ENCODE peak calls at places on chromosomes 11 and 22, in eight cellular contexts. P is hepatocyte; W is fibroblast of lung; O is K562; M is CD8-positive, alpha-beta T cell; F is adipocyte; I is naive thymus-derived CD4-positive, alpha-beta T cell; E is iPS DF 6.9. B is an unnamed sample. For H3K4me1, the result is how much of the 10 kb centered on the place peaks cover.

GRCh38 chr11:115724709-115725108 is 220.5 kb upstream of the CADM1 start:
- DNase-seq in F (no peak), P (no peak), E (no peak), W (peak), I (no peak), O (no peak), M (no peak), B (no peak)

GRCh38 chr22:37427128-37427710 is at the start of gene ELFN2:
- DNase-seq in F (peak), I (no peak), E (no peak), W (peak), P (peak), O (no peak), M (no peak), B (peak)

GRCh38 chr11:36010010-36010740 is 66.3 kb downstream of the LDLRAD3 start:
- DNase-seq in P (no peak), W (peak), O (no peak), I (no peak), M (no peak), E (no peak), F (peak), B (no peak)

GRCh38 chr11:86278226-86278625 is 23.8 kb upstream of the HIKESHI start:
- DNase-seq in E (no peak), O (no peak), I (no peak), W (no peak), F (no peak), P (no peak), M (no peak), B (no peak)

GRCh38 chr11:59557940-59558643 is 46.8 kb downstream of the OR4D9 start:
- DNase-seq in E (no peak), P (no peak), M (no peak), F (peak), W (no peak), O (no peak), I (no peak), B (no peak)

GRCh38 chr11:11038339-11039248 is 180.7 kb upstream of the ZBED5 start:
- DNase-seq in F (no peak), W (no peak), M (no peak), I (no peak), P (no peak), E (no peak), O (no peak), B (no peak)

GRCh38 chr11:117189191-117189940 is 9.8 kb upstream of the TAGLN start:
- DNase-seq in I (no peak), W (no peak), P (no peak), E (no peak), M (no peak), F (no peak), O (no peak), B (peak)

GRCh38 chr22:29265929-29266328 is 1.9 kb downstream of the RHBDD3 start:
- DNase-seq in I (no peak), P (no peak), F (peak), M (no peak), W (no peak), O (no peak), E (no peak), B (no peak)

GRCh38 chr11:130170345-130170744 is 10.8 kb downstream of the ST14 start:
- DNase-seq in I (no peak), M (no peak), E (no peak), O (no peak), P (no peak), W (no peak), F (no peak), B (no peak)

GRCh38 chr11:8099291-8099899 is 18.4 kb downstream of the TUB start:
- DNase-seq in M (peak), P (peak), O (peak), E (no peak), I (peak), F (peak), W (peak), B (peak)

GRCh38 chr22:31488988-31489617 is 539 bp downstream of the EIF4ENIF1 start:
- DNase-seq in E (no peak), M (no peak), P (peak), W (peak), F (peak), I (no peak), O (no peak), B (peak)

GRCh38 chr11:72174299-72175070 is 17.5 kb upstream of the FOLR1 start:
- DNase-seq in W (no peak), P (peak), I (no peak), E (no peak), F (no peak), M (no peak), O (no peak), B (no peak)

GRCh38 chr11:1272531-1272930 is 36.9 kb downstream of the TOLLIP start:
- DNase-seq in P (no peak), M (peak), E (no peak), O (no peak), W (no peak), F (no peak), I (no peak), B (no peak)

GRCh38 chr11:316031-316701 is 2.3 kb downstream of the IFITM1 start:
- DNase-seq in M (peak), F (no peak), W (no peak), P (no peak), I (no peak), O (peak), E (no peak), B (no peak)

GRCh38 chr11:114319716-114320328 is 23.6 kb downstream of the NNMT start:
- DNase-seq in O (no peak), E (no peak), F (no peak), I (no peak), W (no peak), P (no peak), M (no peak), B (peak)

GRCh38 chr11:114001416-114001815 is 26.5 kb downstream of the HTR3A start:
- DNase-seq in W (no peak), I (no peak), P (peak), E (no peak), M (no peak), O (no peak), F (no peak), B (no peak)

GRCh38 chr11:17257200-17257599 is 19.3 kb upstream of the NUCB2 start:
- DNase-seq in I (no peak), M (no peak), P (peak), W (peak), E (no peak), F (peak), O (no peak), B (no peak)

GRCh38 chr11:97614571-97614970 is 1224.8 kb downstream of the JRKL start:
- DNase-seq in E (no peak), O (no peak), F (peak), P (no peak), I (no peak), M (no peak), W (peak), B (no peak)

GRCh38 chr11:110786226-110786902 is 74.1 kb upstream of the ARHGAP20 start:
- DNase-seq in I (no peak), P (no peak), F (no peak), E (no peak), O (no peak), M (no peak), W (no peak), B (no peak)

GRCh38 chr22:30265851-30266444 is 703 bp downstream of the OSM start:
- DNase-seq in M (peak), I (peak), W (no peak), E (no peak), O (peak), F (no peak), P (no peak), B (peak)

GRCh38 chr22:24894998-24895397 is 51.5 kb downstream of the LHFPL7 start:
- DNase-seq in O (no peak), I (no peak), W (peak), F (peak), P (peak), E (no peak), M (no peak), B (no peak)

GRCh38 chr11:17369094-17369493 is 17.5 kb downstream of the NCR3LG1 start:
- DNase-seq in E (no peak), O (no peak), M (no peak), F (no peak), I (no peak), W (no peak), P (no peak), B (no peak)

GRCh38 chr11:106288057-106288456 is 210.6 kb downstream of the AASDHPPT start:
- DNase-seq in I (no peak), E (no peak), W (no peak), O (no peak), F (no peak), M (no peak), P (no peak), B (no peak)

GRCh38 chr11:104372111-104372510 is 208.2 kb upstream of the PDGFD start:
- DNase-seq in I (no peak), P (no peak), O (no peak), W (peak), M (no peak), F (no peak), E (no peak), B (no peak)

GRCh38 chr11:88398372-88399140 is 61.0 kb upstream of the CTSC start:
- DNase-seq in F (peak), P (no peak), I (no peak), M (no peak), W (peak), E (no peak), O (no peak), B (no peak)

GRCh38 chr11:112752563-112752962 is 208.7 kb upstream of the NCAM1 start:
- DNase-seq in W (no peak), P (no peak), E (no peak), F (no peak), M (no peak), I (no peak), O (no peak), B (no peak)

GRCh38 chr11:86940122-86940777 is 14.9 kb downstream of the FZD4 start:
- DNase-seq in I (no peak), O (peak), W (peak), F (peak), M (no peak), E (no peak), P (peak), B (peak)

GRCh38 chr11:20493340-20493739 is 105.8 kb downstream of the PRMT3 start:
- DNase-seq in P (no peak), W (no peak), E (no peak), M (no peak), I (no peak), O (peak), F (no peak), B (no peak)

GRCh38 chr11:5596611-5597201 is at the start of gene TRIM6:
- DNase-seq in I (no peak), E (no peak), O (peak), M (no peak), P (peak), W (peak), F (peak), B (peak)

GRCh38 chr22:27786253-27786898 is 15.2 kb downstream of the MN1 start:
- DNase-seq in F (peak), O (no peak), M (no peak), E (no peak), I (no peak), W (peak), P (no peak), B (no peak)

GRCh38 chr22:27783436-27784098 is 18.0 kb downstream of the MN1 start:
- DNase-seq in M (no peak), F (peak), P (no peak), O (no peak), E (no peak), I (no peak), W (no peak), B (no peak)

GRCh38 chr22:27784099-27784446 is 17.5 kb downstream of the MN1 start:
- DNase-seq in O (no peak), W (no peak), I (no peak), F (peak), M (no peak), P (no peak), E (no peak), B (peak)

GRCh38 chr22:27788889-27789288 is 12.7 kb downstream of the MN1 start:
- DNase-seq in O (no peak), M (no peak), P (no peak), W (peak), E (no peak), F (peak), I (no peak), B (no peak)

DNA sequence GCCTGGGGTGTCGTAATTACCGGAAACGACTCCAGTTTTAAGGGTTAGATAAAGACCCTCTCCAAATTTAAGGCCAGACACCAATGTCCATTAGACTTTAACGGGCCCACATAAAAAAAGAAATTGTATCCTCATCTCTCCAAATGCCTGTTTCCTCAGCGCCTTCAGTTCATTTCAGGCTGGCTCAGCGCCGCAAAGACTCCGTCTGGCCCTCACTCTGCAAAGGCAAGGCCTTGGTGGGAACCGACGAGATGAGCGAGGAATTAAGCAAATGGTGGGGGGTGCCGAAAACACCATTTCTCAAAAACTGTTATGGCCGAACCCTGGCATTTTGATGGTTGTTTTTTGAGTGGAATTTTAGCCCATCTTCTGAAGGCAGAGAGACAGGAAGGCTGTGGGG is 15.7 kb downstream of the MN1 start:
- DNase-seq in M (no peak), F (peak), I (no peak), O (no peak), W (no peak), P (no peak), E (no peak), B (no peak)
- H3K4me1 ChIP-seq in M (under half), F (under half), I (under half), O (under half), W (under half), P (under half), E (under half), B (under half)

DNA sequence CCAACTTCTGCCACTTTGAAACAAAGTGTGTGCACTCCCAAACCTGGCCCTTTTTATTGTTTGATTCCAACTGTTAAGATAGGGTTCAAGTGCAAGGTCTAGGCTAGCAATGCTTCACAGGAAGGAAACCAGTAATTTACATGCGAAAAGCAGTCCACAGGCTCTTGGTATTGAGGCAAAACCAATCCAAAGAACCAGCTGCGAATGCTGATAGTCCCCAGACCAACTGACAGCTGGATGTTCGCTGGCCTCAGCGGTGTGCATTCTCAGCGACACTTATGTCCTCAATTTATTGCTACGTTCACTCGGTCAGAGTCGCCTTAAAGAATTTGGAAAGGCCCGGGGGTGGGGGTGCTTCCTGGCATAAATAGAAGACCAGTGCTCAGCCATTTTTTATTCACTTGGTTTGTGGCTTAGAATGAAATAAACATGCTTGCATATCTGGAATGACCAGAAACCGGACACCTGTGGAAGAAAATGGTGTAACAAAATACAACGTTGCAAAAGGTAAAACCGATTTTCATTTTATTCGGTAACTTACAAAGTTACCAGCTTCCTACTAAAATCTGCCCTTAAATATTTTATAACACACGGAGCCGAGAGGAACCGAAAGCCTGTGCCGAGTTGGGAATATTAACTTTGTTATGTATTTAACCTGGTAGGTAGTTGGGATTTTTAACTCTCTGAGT is 1.6 kb downstream of the CPT1A start:
- DNase-seq in O (peak), F (peak), I (peak), E (no peak), M (no peak), P (no peak), W (peak), B (peak)
- H3K4me1 ChIP-seq in O (half or more), F (half or more), I (under half), E (under half), M (half or more), P (under half), W (under half), B (under half)

GRCh38 chr11:75820636-75821035 is 5.6 kb downstream of the UVRAG start:
- DNase-seq in F (peak), P (no peak), O (no peak), E (no peak), I (no peak), W (peak), M (no peak), B (no peak)

GRCh38 chr11:75826463-75827220 is 11.6 kb downstream of the UVRAG start:
- DNase-seq in M (no peak), I (no peak), W (peak), P (no peak), E (no peak), F (peak), O (no peak), B (no peak)

GRCh38 chr11:75827562-75827961 is 12.6 kb downstream of the UVRAG start:
- DNase-seq in M (no peak), W (no peak), F (peak), I (no peak), O (no peak), E (no peak), P (no peak), B (no peak)

GRCh38 chr11:75821202-75821601 is 6.2 kb downstream of the UVRAG start:
- DNase-seq in F (no peak), W (no peak), O (no peak), I (no peak), M (no peak), P (no peak), E (no peak), B (no peak)

DNA sequence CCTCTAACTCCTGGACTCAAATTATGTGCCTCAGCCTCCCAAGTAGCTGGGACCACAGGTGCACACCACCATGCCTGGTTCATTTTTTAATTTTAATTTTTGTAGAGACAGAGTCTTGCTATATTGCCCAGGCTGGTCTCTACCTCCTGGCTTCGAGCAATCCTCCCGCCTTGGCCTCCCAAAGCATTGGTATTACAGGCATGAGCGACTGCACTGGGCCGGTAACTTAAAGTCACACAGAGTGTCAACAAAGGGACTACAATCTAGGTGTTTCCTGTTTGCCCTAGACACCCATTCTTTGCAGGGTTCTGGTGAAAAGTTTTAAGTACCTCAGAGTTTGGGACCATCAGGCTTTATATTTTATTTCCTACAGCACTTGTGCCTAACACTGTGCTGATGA is 8.4 kb downstream of the UVRAG start:
- DNase-seq in I (no peak), F (no peak), M (no peak), E (no peak), O (no peak), P (no peak), W (no peak), B (no peak)
- H3K4me1 ChIP-seq in I (under half), F (half or more), M (under half), E (under half), O (under half), P (under half), W (under half), B (under half)

GRCh38 chr11:122154227-122154626 is 38.2 kb upstream of the BLID start:
- DNase-seq in O (no peak), E (no peak), W (no peak), P (no peak), M (no peak), I (no peak), F (no peak), B (no peak)
- H3K4me1 ChIP-seq in O (under half), E (under half), W (under half), P (under half), M (under half), I (under half), F (half or more), B (under half)

GRCh38 chr11:44774131-44774530 is 47.4 kb downstream of the TSPAN18 start:
- DNase-seq in E (no peak), I (no peak), O (no peak), F (no peak), M (no peak), W (no peak), P (no peak), B (peak)

GRCh38 chr11:44777537-44778199 is 50.9 kb downstream of the TSPAN18 start:
- DNase-seq in E (no peak), F (no peak), O (peak), M (no peak), W (no peak), P (no peak), I (no peak), B (peak)

GRCh38 chr11:44774736-44775135 is 48.0 kb downstream of the TSPAN18 start:
- DNase-seq in W (no peak), I (no peak), F (no peak), M (no peak), E (no peak), O (no peak), P (no peak), B (peak)

GRCh38 chr11:44776840-44777536 is 50.2 kb downstream of the TSPAN18 start:
- DNase-seq in M (no peak), O (no peak), I (no peak), W (no peak), E (no peak), F (no peak), P (no peak), B (peak)

DNA sequence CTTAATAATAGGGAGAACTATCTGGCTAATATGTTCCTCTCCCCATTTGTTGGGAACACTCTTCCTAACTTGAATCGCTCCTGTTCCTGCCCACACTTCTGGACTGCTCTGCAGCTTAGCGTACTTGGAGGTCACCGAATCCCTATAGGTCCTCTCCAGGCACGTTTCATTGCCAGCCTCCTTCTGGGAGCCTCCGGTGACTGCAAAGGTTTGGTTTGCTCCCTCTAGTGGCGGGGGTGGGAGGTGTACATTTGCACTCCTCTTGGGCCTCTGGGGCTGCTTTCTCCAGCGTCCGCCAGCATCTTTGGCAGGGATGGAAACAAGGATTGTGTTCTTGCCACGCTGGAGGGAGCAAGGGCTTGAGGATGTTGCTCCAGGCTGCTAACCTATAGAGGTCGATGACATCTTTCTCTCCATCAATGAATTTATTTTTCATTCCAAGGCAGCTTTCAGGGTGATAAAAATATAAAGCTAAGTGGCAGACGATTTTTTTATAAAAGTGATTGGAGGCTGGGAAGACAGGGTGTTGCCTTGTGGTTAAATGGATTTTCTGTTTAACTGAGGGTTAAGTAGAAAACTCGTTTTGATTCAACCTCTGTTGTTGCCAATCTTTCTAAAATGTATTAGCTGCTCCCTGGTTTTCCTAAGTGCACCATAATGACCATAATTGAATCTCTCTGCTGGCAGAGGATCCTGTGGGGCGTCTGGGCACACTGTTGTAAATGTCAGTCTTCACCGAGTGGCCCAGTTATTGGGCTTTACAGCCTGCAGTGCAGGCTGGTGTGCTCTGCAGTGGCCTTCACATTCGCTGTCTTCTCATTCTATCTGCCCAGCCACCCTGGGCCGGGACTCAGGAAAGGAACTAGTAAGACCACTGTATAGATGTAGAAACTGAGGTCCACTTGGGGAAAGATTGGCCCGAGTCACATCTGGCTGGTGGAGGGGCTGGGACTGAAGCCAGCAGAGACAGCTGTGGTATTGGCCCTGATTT is 48.9 kb downstream of the TSPAN18 start:
- DNase-seq in F (peak), E (no peak), I (peak), O (peak), W (peak), M (peak), P (peak), B (peak)
- H3K4me1 ChIP-seq in F (under half), E (under half), I (under half), O (under half), W (under half), M (under half), P (under half), B (under half)

B was measured in endodermal cell.